ENCODE peak calls at places on chromosome 18, in eight cellular contexts. D is mucosa of descending colon, N is sigmoid colon, C is adrenal gland, S is astrocyte, G is A673, B is spleen, O is IMR-90. E is an unnamed sample.

GRCh38 chr18:48036641-48037421 is 106.4 kb upstream of the SMAD2 start:
- DNase-seq in D (no peak), N (peak; percentile 40), C (peak; percentile 57), S (no peak), G (no peak), B (peak; percentile 68), O (no peak), E (no peak)

GRCh38 chr18:3219621-3220335 is at the start of gene MYOM1:
- DNase-seq in D (no peak), N (no peak), C (no peak), S (no peak), G (no peak), B (no peak), O (no peak), E (no peak)

GRCh38 chr18:61683856-61684255 is 209.0 kb downstream of the RNF152 start:
- DNase-seq in D (no peak), N (no peak), C (no peak), S (no peak), G (no peak), B (no peak), O (no peak), E (no peak)

GRCh38 chr18:62778976-62779869 is 63.9 kb downstream of the PHLPP1 start:
- DNase-seq in D (no peak), N (no peak), C (no peak), S (no peak), G (no peak), B (no peak), O (no peak), E (no peak)

GRCh38 chr18:34595673-34596072 is 114.4 kb upstream of the DTNA start:
- DNase-seq in D (no peak), N (no peak), C (peak; percentile 55), S (peak; percentile 11), G (peak; percentile 52), B (no peak), O (peak; percentile 41), E (no peak)

GRCh38 chr18:36157441-36157840 is 27.7 kb downstream of the ELP2 start:
- DNase-seq in D (no peak), N (no peak), C (no peak), S (peak; percentile 61), G (no peak), B (no peak), O (peak; percentile 41), E (no peak)

GRCh38 chr18:3886575-3887322 is 436.8 kb downstream of the TGIF1 start:
- DNase-seq in D (no peak), N (no peak), C (peak; percentile 61), S (no peak), G (no peak), B (no peak), O (no peak), E (no peak)

GRCh38 chr18:47422524-47422923 is 171.1 kb upstream of the SKOR2 start:
- DNase-seq in D (no peak), N (no peak), C (no peak), S (no peak), G (peak; percentile 6), B (no peak), O (no peak), E (no peak)

GRCh38 chr18:77144451-77145118 is 12.0 kb upstream of the MBP start:
- DNase-seq in D (no peak), N (no peak), C (peak; percentile 13), S (no peak), G (no peak), B (no peak), O (no peak), E (no peak)

GRCh38 chr18:8052237-8052701 is 485.2 kb downstream of the PTPRM start:
- DNase-seq in D (no peak), N (no peak), C (no peak), S (no peak), G (no peak), B (no peak), O (peak; percentile 26), E (no peak)

GRCh38 chr18:7390731-7391492 is 160.0 kb downstream of the LRRC30 start:
- DNase-seq in D (no peak), N (no peak), C (no peak), S (no peak), G (no peak), B (no peak), O (no peak), E (no peak)

GRCh38 chr18:30491815-30492551 is 550.6 kb downstream of the DSC3 start:
- DNase-seq in D (no peak), N (no peak), C (no peak), S (no peak), G (no peak), B (no peak), O (no peak), E (no peak)

GRCh38 chr18:799943-800342 is 12.1 kb downstream of the YES1 start:
- DNase-seq in D (no peak), N (no peak), C (no peak), S (no peak), G (no peak), B (no peak), O (no peak), E (no peak)

GRCh38 chr18:8167036-8167435 is 442.2 kb upstream of the RAB12 start:
- DNase-seq in D (no peak), N (no peak), C (no peak), S (no peak), G (no peak), B (no peak), O (no peak), E (no peak)

GRCh38 chr18:9115984-9116383 is 13.5 kb downstream of the NDUFV2 start:
- DNase-seq in D (no peak), N (no peak), C (no peak), S (no peak), G (no peak), B (no peak), O (no peak), E (no peak)

GRCh38 chr18:40738321-40738880 is 1216.6 kb upstream of the PIK3C3 start:
- DNase-seq in D (no peak), N (no peak), C (no peak), S (no peak), G (no peak), B (no peak), O (no peak), E (no peak)

GRCh38 chr18:61838521-61838920 is 54.3 kb downstream of the RNF152 start:
- DNase-seq in D (no peak), N (no peak), C (no peak), S (no peak), G (no peak), B (no peak), O (no peak), E (no peak)

GRCh38 chr18:57780318-57781127 is 22.6 kb downstream of the ATP8B1 start:
- DNase-seq in D (no peak), N (no peak), C (no peak), S (peak; percentile 93), G (peak; percentile 97), B (no peak), O (peak; percentile 94), E (no peak)

GRCh38 chr18:49075697-49076096 is 124.9 kb upstream of the SMAD7 start:
- DNase-seq in D (no peak), N (no peak), C (no peak), S (no peak), G (no peak), B (no peak), O (peak; percentile 46), E (no peak)

GRCh38 chr18:63264871-63265270 is 54.7 kb downstream of the BCL2 start:
- DNase-seq in D (no peak), N (no peak), C (no peak), S (no peak), G (no peak), B (no peak), O (no peak), E (peak; percentile 78)

DNA sequence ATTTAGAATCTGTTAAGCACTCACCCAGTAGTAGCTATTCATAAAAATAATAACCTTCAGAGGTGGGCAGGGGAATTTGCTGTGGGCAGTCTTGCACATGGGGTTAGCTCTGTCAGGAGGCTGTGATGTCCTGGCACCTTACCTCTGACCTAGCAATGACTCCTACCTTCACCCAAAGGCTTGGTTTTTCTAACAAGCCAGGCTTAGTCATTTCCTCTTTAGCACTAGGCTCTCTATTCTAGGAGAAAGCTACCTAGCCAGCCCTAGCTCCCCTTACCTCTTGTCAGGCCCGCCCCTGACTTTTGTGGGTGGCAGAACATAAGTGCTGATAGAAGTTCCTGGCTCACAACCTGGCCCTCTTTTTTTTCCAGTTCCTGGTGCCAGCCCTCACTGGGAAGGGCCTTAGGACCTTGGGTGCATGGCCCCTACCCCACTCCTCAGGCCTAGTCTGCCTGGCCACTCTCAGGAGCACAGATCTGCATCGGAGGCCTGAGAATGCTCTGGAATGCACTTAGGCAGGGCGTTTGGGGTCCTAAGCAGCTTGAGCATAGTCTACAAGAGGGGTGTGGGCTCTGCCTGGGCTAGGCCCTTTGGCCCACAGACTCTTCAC is 17.7 kb downstream of the CPLX4 start:
- DNase-seq in D (no peak), N (no peak), C (no peak), S (no peak), G (no peak), B (no peak), O (no peak), E (no peak)
- H3K4me3 ChIP-seq in D (no peak overlapping the region), N (no peak overlapping the region), C (no peak overlapping the region), S (no peak overlapping the region), G (no peak overlapping the region), B (no peak overlapping the region), O (no peak overlapping the region), E (no peak overlapping the region)

GRCh38 chr18:55414475-55414874 is 173.5 kb downstream of the TCF4 start:
- DNase-seq in D (no peak), N (no peak), C (no peak), S (no peak), G (no peak), B (no peak), O (no peak), E (no peak)

GRCh38 chr18:55415258-55415871 is 172.6 kb downstream of the TCF4 start:
- DNase-seq in D (peak; percentile 69), N (peak; percentile 92), C (peak; percentile 95), S (peak; percentile 71), G (peak; percentile 87), B (peak; percentile 94), O (peak; percentile 86), E (peak; percentile 87)

GRCh38 chr18:55416791-55417190 is 171.2 kb downstream of the TCF4 start:
- DNase-seq in D (no peak), N (no peak), C (no peak), S (peak; percentile 53), G (no peak), B (no peak), O (no peak), E (no peak)

GRCh38 chr18:55418439-55418838 is 169.6 kb downstream of the TCF4 start:
- DNase-seq in D (no peak), N (no peak), C (no peak), S (no peak), G (no peak), B (no peak), O (no peak), E (no peak)

GRCh38 chr18:55413474-55413873 is 174.5 kb downstream of the TCF4 start:
- DNase-seq in D (no peak), N (no peak), C (no peak), S (peak; percentile 45), G (no peak), B (no peak), O (peak; percentile 59), E (no peak)
- H3K4me1 ChIP-seq in D (no peaks in the 10 kb centered on the region), N (peaks cover 25% of the 10 kb centered on the region), C (peaks cover 4% of the 10 kb centered on the region), S (no peaks in the 10 kb centered on the region), G (peaks cover 54% of the 10 kb centered on the region), B (no peaks in the 10 kb centered on the region), O (peaks cover 5% of the 10 kb centered on the region), E (peaks cover 12% of the 10 kb centered on the region)

GRCh38 chr18:23198217-23198845 is 63.0 kb downstream of the CABLES1 start:
- DNase-seq in D (no peak), N (no peak), C (no peak), S (no peak), G (no peak), B (no peak), O (no peak), E (no peak)
- H3K4me3 ChIP-seq in D (no peak overlapping the region), N (no peak overlapping the region), C (no peak overlapping the region), S (no peak overlapping the region), G (no peak overlapping the region), B (no peak overlapping the region), O (no peak overlapping the region), E (no peak overlapping the region)

GRCh38 chr18:55319517-55319905 is 268.5 kb downstream of the TCF4 start:
- DNase-seq in D (no peak), N (no peak), C (no peak), S (peak; percentile 67), G (peak; percentile 35), B (no peak), O (peak; percentile 62), E (no peak)
- H3K4me1 ChIP-seq in D (no peaks in the 10 kb centered on the region), N (peaks cover 53% of the 10 kb centered on the region), C (peaks cover 63% of the 10 kb centered on the region), S (peaks cover 32% of the 10 kb centered on the region), G (peaks cover 54% of the 10 kb centered on the region), B (peaks cover 24% of the 10 kb centered on the region), O (peaks cover 3% of the 10 kb centered on the region), E (peaks cover 23% of the 10 kb centered on the region)